ENCODE peak calls at places on chromosomes 12 and 14, in ten cellular contexts. Y, P, H, I, K, U, C, Q, O and F are unnamed samples.

GRCh38 chr12:71746983-71747611 is 7.6 kb upstream of the RAB21 start:
- DNase-seq in K (no peak), P (peak; percentile 17), C (peak; percentile 80), U (peak; percentile 49), O (peak; percentile 52), Q (no peak), I (peak; percentile 66), Y (peak; percentile 4), H (peak; percentile 84), F (no peak)

GRCh38 chr12:84840356-84840755 is 72.2 kb downstream of the SLC6A15 start:
- DNase-seq in P (no peak), I (no peak), U (no peak), H (no peak), C (no peak), Y (no peak), O (no peak), K (no peak), Q (no peak), F (no peak)

GRCh38 chr14:20415723-20416622 is 2.7 kb upstream of the TEP1 start:
- DNase-seq in K (no peak), Q (no peak), H (peak; percentile 84), O (peak; percentile 52), U (peak; percentile 43), P (no peak), C (peak; percentile 73), I (peak; percentile 77), Y (no peak), F (no peak)

GRCh38 chr12:910416-910815 is 39.1 kb downstream of the RAD52 start:
- DNase-seq in C (no peak), H (no peak), U (no peak), P (no peak), I (no peak), Q (no peak), Y (no peak), O (no peak), K (no peak), F (no peak)

GRCh38 chr14:101820283-101820798 is 58.8 kb downstream of the PPP2R5C start:
- DNase-seq in O (peak; percentile 62), H (no peak), P (no peak), K (no peak), C (no peak), Q (no peak), U (no peak), I (no peak), Y (no peak), F (no peak)

GRCh38 chr12:288687-289086 is 26.1 kb upstream of the SLC6A13 start:
- DNase-seq in C (no peak), H (no peak), I (no peak), P (no peak), U (no peak), O (no peak), Q (no peak), Y (no peak), K (no peak), F (no peak)

GRCh38 chr12:57840701-57841100 is 5.8 kb downstream of the CTDSP2 start:
- DNase-seq in I (no peak), Y (no peak), K (peak; percentile 95), P (no peak), H (no peak), C (peak; percentile 57), Q (no peak), U (no peak), O (no peak), F (no peak)

GRCh38 chr14:101552786-101553231 is 8.5 kb upstream of the DIO3 start:
- DNase-seq in C (no peak), H (no peak), P (no peak), O (no peak), U (no peak), Q (no peak), I (peak; percentile 39), K (no peak), Y (no peak), F (no peak)

GRCh38 chr12:41365653-41366131 is 177.6 kb downstream of the PDZRN4 start:
- DNase-seq in P (no peak), H (no peak), O (no peak), Y (no peak), U (no peak), Q (no peak), I (peak; percentile 88), C (no peak), K (no peak), F (no peak)

GRCh38 chr12:86349196-86349595 is 93.0 kb upstream of the MGAT4C start:
- DNase-seq in O (no peak), H (no peak), P (no peak), U (no peak), C (no peak), I (no peak), K (no peak), Q (no peak), Y (no peak), F (no peak)

GRCh38 chr12:76113800-76114757 is 29.6 kb upstream of the NAP1L1 start:
- DNase-seq in C (peak; percentile 22), P (no peak), U (no peak), I (peak; percentile 60), H (no peak), K (no peak), Y (no peak), Q (no peak), O (no peak), F (no peak)

GRCh38 chr12:62021808-62022207 is 238.4 kb upstream of the USP15 start:
- DNase-seq in O (no peak), C (no peak), K (peak; percentile 87), H (no peak), Y (no peak), U (no peak), I (peak; percentile 44), P (no peak), Q (no peak), F (no peak)

GRCh38 chr14:99189201-99189801 is 82.7 kb downstream of the BCL11B start:
- DNase-seq in I (no peak), Y (peak; percentile 40), C (no peak), U (no peak), P (no peak), Q (no peak), H (no peak), O (peak; percentile 32), K (no peak), F (peak; percentile 27)

GRCh38 chr14:61860294-61860918 is 98.2 kb downstream of the SNAPC1 start:
- DNase-seq in O (peak; percentile 64), U (peak; percentile 23), P (peak; percentile 23), Q (no peak), H (peak; percentile 66), Y (no peak), C (peak; percentile 56), K (peak; percentile 49), I (peak; percentile 63), F (no peak)

GRCh38 chr12:65720739-65721138 is 103.5 kb upstream of the HMGA2 start:
- DNase-seq in P (no peak), O (no peak), Y (no peak), C (peak; percentile 56), Q (no peak), H (no peak), U (no peak), K (peak; percentile 98), I (no peak), F (no peak)

GRCh38 chr12:46269429-46270241 is 792 bp upstream of the SLC38A1 start:
- DNase-seq in Y (no peak), P (peak; percentile 72), C (no peak), Q (peak; percentile 61), I (peak; percentile 76), K (no peak), H (peak; percentile 91), U (no peak), O (peak; percentile 52), F (peak; percentile 19)

GRCh38 chr14:36065831-36066230 is 110.7 kb downstream of the PTCSC3 start:
- DNase-seq in I (no peak), K (no peak), Q (no peak), H (no peak), U (no peak), C (no peak), O (no peak), Y (no peak), P (no peak), F (no peak)